ENCODE peak calls at places on chromosomes 2 and 18, in ten cellular contexts. One of them, this sample, is unnamed.

GRCh38 chr18:55421612-55422381 is 166.2 kb downstream of the TCF4 start:
- DNase-seq in DND-41: no peak
- DNase-seq in IMR-90: no peak
- DNase-seq in SK-N-SH: no peak
- DNase-seq in lower lobe of right lung: no peak
- DNase-seq in astrocyte: peak
- DNase-seq in Peyer's patch: no peak
- DNase-seq in fibroblast of villous mesenchyme: peak
- DNase-seq in psoas muscle: no peak
- DNase-seq in stomach: no peak
- DNase-seq in this sample: no peak

GRCh38 chr2:13533524-13533922 is 816.8 kb downstream of the TRIB2 start:
- DNase-seq in DND-41: no peak
- DNase-seq in IMR-90: no peak
- DNase-seq in SK-N-SH: no peak
- DNase-seq in lower lobe of right lung: no peak
- DNase-seq in astrocyte: no peak
- DNase-seq in Peyer's patch: no peak
- DNase-seq in fibroblast of villous mesenchyme: no peak
- DNase-seq in psoas muscle: no peak
- DNase-seq in stomach: no peak
- DNase-seq in this sample: no peak

GRCh38 chr2:11014026-11014425 is 102.3 kb downstream of the KCNF1 start:
- DNase-seq in DND-41: no peak
- DNase-seq in IMR-90: no peak
- DNase-seq in SK-N-SH: no peak
- DNase-seq in lower lobe of right lung: no peak
- DNase-seq in astrocyte: no peak
- DNase-seq in Peyer's patch: no peak
- DNase-seq in fibroblast of villous mesenchyme: no peak
- DNase-seq in psoas muscle: no peak
- DNase-seq in stomach: no peak
- DNase-seq in this sample: no peak

GRCh38 chr2:188251034-188251433 is 40.6 kb upstream of the GULP1 start:
- DNase-seq in DND-41: no peak
- DNase-seq in IMR-90: no peak
- DNase-seq in SK-N-SH: no peak
- DNase-seq in lower lobe of right lung: no peak
- DNase-seq in astrocyte: no peak
- DNase-seq in Peyer's patch: no peak
- DNase-seq in fibroblast of villous mesenchyme: no peak
- DNase-seq in psoas muscle: no peak
- DNase-seq in stomach: no peak
- DNase-seq in this sample: no peak

GRCh38 chr18:23114171-23114881 is 21.0 kb upstream of the CABLES1 start:
- DNase-seq in DND-41: no peak
- DNase-seq in IMR-90: peak
- DNase-seq in SK-N-SH: no peak
- DNase-seq in lower lobe of right lung: peak
- DNase-seq in astrocyte: no peak
- DNase-seq in Peyer's patch: no peak
- DNase-seq in fibroblast of villous mesenchyme: peak
- DNase-seq in psoas muscle: no peak
- DNase-seq in stomach: no peak
- DNase-seq in this sample: no peak

GRCh38 chr18:13712400-13713131 is 13.8 kb downstream of the FAM210A start:
- DNase-seq in DND-41: no peak
- DNase-seq in IMR-90: no peak
- DNase-seq in SK-N-SH: no peak
- DNase-seq in lower lobe of right lung: no peak
- DNase-seq in astrocyte: no peak
- DNase-seq in Peyer's patch: no peak
- DNase-seq in fibroblast of villous mesenchyme: no peak
- DNase-seq in psoas muscle: no peak
- DNase-seq in stomach: no peak
- DNase-seq in this sample: no peak

GRCh38 chr2:211391206-211391605 is 834.8 kb downstream of the CPS1 start:
- DNase-seq in DND-41: no peak
- DNase-seq in IMR-90: no peak
- DNase-seq in SK-N-SH: peak
- DNase-seq in lower lobe of right lung: no peak
- DNase-seq in astrocyte: no peak
- DNase-seq in Peyer's patch: no peak
- DNase-seq in fibroblast of villous mesenchyme: no peak
- DNase-seq in psoas muscle: no peak
- DNase-seq in stomach: no peak
- DNase-seq in this sample: no peak

GRCh38 chr2:241892299-241893137 is 23.0 kb downstream of the RTP5 start:
- DNase-seq in DND-41: no peak
- DNase-seq in IMR-90: no peak
- DNase-seq in SK-N-SH: peak
- DNase-seq in lower lobe of right lung: peak
- DNase-seq in astrocyte: peak
- DNase-seq in Peyer's patch: peak
- DNase-seq in fibroblast of villous mesenchyme: peak
- DNase-seq in psoas muscle: no peak
- DNase-seq in stomach: no peak
- DNase-seq in this sample: no peak

GRCh38 chr2:224438726-224439125 is 36.8 kb upstream of the FAM124B start:
- DNase-seq in DND-41: no peak
- DNase-seq in IMR-90: no peak
- DNase-seq in SK-N-SH: no peak
- DNase-seq in lower lobe of right lung: no peak
- DNase-seq in astrocyte: no peak
- DNase-seq in Peyer's patch: no peak
- DNase-seq in fibroblast of villous mesenchyme: no peak
- DNase-seq in psoas muscle: no peak
- DNase-seq in stomach: no peak
- DNase-seq in this sample: no peak

GRCh38 chr2:20953146-20953824 is 90.6 kb downstream of the APOB start:
- DNase-seq in DND-41: no peak
- DNase-seq in IMR-90: no peak
- DNase-seq in SK-N-SH: no peak
- DNase-seq in lower lobe of right lung: no peak
- DNase-seq in astrocyte: no peak
- DNase-seq in Peyer's patch: no peak
- DNase-seq in fibroblast of villous mesenchyme: no peak
- DNase-seq in psoas muscle: no peak
- DNase-seq in stomach: peak
- DNase-seq in this sample: no peak

GRCh38 chr2:199668648-199669047 is 182.3 kb downstream of the FTCDNL1 start:
- DNase-seq in DND-41: no peak
- DNase-seq in IMR-90: no peak
- DNase-seq in SK-N-SH: no peak
- DNase-seq in lower lobe of right lung: no peak
- DNase-seq in astrocyte: no peak
- DNase-seq in Peyer's patch: no peak
- DNase-seq in fibroblast of villous mesenchyme: no peak
- DNase-seq in psoas muscle: no peak
- DNase-seq in stomach: no peak
- DNase-seq in this sample: no peak

GRCh38 chr2:88603146-88603545 is 24.1 kb downstream of the EIF2AK3 start:
- DNase-seq in DND-41: no peak
- DNase-seq in IMR-90: peak
- DNase-seq in SK-N-SH: no peak
- DNase-seq in lower lobe of right lung: no peak
- DNase-seq in astrocyte: peak
- DNase-seq in Peyer's patch: no peak
- DNase-seq in fibroblast of villous mesenchyme: peak
- DNase-seq in psoas muscle: no peak
- DNase-seq in stomach: no peak
- DNase-seq in this sample: no peak

DNA sequence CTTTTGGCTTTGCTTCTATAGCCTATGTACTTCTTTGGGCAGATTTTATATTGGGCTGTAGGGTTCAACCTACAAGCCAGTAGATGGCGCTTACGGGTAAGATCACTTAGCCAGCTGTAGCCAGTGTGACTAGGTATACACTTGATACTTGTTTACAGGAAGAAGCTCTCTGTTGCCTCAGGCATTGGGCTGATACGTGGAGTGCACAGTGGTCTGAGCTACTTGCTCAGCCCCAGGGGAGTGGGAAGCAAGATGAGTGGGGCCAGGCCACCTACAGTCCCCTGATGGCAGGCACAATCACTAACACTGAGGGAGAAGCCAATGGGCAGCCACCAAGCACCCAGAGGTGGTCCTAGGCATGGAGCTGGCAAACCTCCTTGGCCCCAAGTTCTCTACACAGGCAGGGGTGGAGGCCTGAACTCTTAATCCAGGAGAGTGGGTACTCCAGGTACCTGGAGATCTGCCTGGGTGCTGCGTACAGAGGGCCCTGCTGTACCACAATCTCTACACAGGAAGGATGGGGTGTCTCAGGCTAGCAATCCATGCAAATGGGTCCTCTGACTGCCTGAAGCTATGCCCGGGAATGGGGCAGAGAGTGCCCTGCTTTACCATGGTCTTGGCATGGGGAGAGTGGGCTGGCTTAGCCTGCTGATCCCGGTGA is 122.2 kb downstream of the NCOA1 start:
- DNase-seq in DND-41: peak
- DNase-seq in IMR-90: peak
- DNase-seq in SK-N-SH: no peak
- DNase-seq in lower lobe of right lung: no peak
- DNase-seq in astrocyte: peak
- DNase-seq in Peyer's patch: no peak
- DNase-seq in fibroblast of villous mesenchyme: peak
- DNase-seq in psoas muscle: no peak
- DNase-seq in stomach: no peak
- DNase-seq in this sample: peak
- TF ChIP-seq CTCF in DND-41: peak
- TF ChIP-seq CTCF in IMR-90: peak
- TF ChIP-seq CTCF in SK-N-SH: peak
- TF ChIP-seq CTCF in lower lobe of right lung: peak
- TF ChIP-seq CTCF in astrocyte: peak
- TF ChIP-seq CTCF in Peyer's patch: no peak
- TF ChIP-seq CTCF in fibroblast of villous mesenchyme: peak
- TF ChIP-seq CTCF in psoas muscle: peak
- TF ChIP-seq CTCF in stomach: no peak
- TF ChIP-seq CTCF in this sample: peak

DNA sequence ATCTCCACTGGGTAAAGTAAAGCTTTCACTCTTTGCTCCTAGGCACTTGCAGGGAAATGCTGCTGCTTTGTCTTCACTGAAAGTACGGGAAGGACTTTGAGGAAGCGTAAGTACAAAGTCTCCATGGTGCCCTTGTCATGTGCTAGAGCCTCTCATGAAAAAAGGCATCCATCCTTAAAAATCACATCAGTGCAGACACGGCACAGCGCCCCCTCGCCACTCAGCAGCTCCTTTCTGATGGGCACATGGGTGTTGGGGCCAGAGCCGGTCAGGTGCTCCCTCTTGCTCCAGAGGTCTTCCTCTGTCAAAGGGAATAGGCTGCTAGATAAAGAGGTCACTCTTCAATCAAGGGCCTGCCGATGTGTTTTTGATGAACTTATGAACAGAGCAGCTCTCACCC is 109.1 kb upstream of the STPG4 start:
- DNase-seq in DND-41: no peak
- DNase-seq in IMR-90: no peak
- DNase-seq in SK-N-SH: no peak
- DNase-seq in lower lobe of right lung: no peak
- DNase-seq in astrocyte: no peak
- DNase-seq in Peyer's patch: no peak
- DNase-seq in fibroblast of villous mesenchyme: no peak
- DNase-seq in psoas muscle: no peak
- DNase-seq in stomach: no peak
- DNase-seq in this sample: no peak
- TF ChIP-seq CTCF in DND-41: no peak
- TF ChIP-seq CTCF in IMR-90: no peak
- TF ChIP-seq CTCF in SK-N-SH: peak
- TF ChIP-seq CTCF in lower lobe of right lung: no peak
- TF ChIP-seq CTCF in astrocyte: no peak
- TF ChIP-seq CTCF in Peyer's patch: no peak
- TF ChIP-seq CTCF in fibroblast of villous mesenchyme: no peak
- TF ChIP-seq CTCF in psoas muscle: no peak
- TF ChIP-seq CTCF in stomach: no peak
- TF ChIP-seq CTCF in this sample: no peak

GRCh38 chr2:172464340-172465129 is 37.1 kb downstream of the ITGA6 start:
- DNase-seq in DND-41: no peak
- DNase-seq in IMR-90: no peak
- DNase-seq in SK-N-SH: no peak
- DNase-seq in lower lobe of right lung: no peak
- DNase-seq in astrocyte: no peak
- DNase-seq in Peyer's patch: no peak
- DNase-seq in fibroblast of villous mesenchyme: no peak
- DNase-seq in psoas muscle: no peak
- DNase-seq in stomach: no peak
- DNase-seq in this sample: no peak

GRCh38 chr2:172465417-172466334 is 38.3 kb downstream of the ITGA6 start:
- DNase-seq in DND-41: peak
- DNase-seq in IMR-90: peak
- DNase-seq in SK-N-SH: peak
- DNase-seq in lower lobe of right lung: peak
- DNase-seq in astrocyte: peak
- DNase-seq in Peyer's patch: peak
- DNase-seq in fibroblast of villous mesenchyme: peak
- DNase-seq in psoas muscle: peak
- DNase-seq in stomach: peak
- DNase-seq in this sample: peak

GRCh38 chr2:172471168-172471567 is 43.8 kb downstream of the ITGA6 start:
- DNase-seq in DND-41: no peak
- DNase-seq in IMR-90: no peak
- DNase-seq in SK-N-SH: no peak
- DNase-seq in lower lobe of right lung: no peak
- DNase-seq in astrocyte: no peak
- DNase-seq in Peyer's patch: no peak
- DNase-seq in fibroblast of villous mesenchyme: no peak
- DNase-seq in psoas muscle: no peak
- DNase-seq in stomach: no peak
- DNase-seq in this sample: no peak

GRCh38 chr2:172462393-172463381 is 35.3 kb downstream of the ITGA6 start:
- DNase-seq in DND-41: peak
- DNase-seq in IMR-90: no peak
- DNase-seq in SK-N-SH: no peak
- DNase-seq in lower lobe of right lung: no peak
- DNase-seq in astrocyte: no peak
- DNase-seq in Peyer's patch: peak
- DNase-seq in fibroblast of villous mesenchyme: no peak
- DNase-seq in psoas muscle: no peak
- DNase-seq in stomach: no peak
- DNase-seq in this sample: no peak

GRCh38 chr2:172467382-172467781 is 40.0 kb downstream of the ITGA6 start:
- DNase-seq in DND-41: no peak
- DNase-seq in IMR-90: no peak
- DNase-seq in SK-N-SH: no peak
- DNase-seq in lower lobe of right lung: no peak
- DNase-seq in astrocyte: no peak
- DNase-seq in Peyer's patch: no peak
- DNase-seq in fibroblast of villous mesenchyme: peak
- DNase-seq in psoas muscle: no peak
- DNase-seq in stomach: no peak
- DNase-seq in this sample: no peak
- TF ChIP-seq CTCF in DND-41: peak
- TF ChIP-seq CTCF in IMR-90: peak
- TF ChIP-seq CTCF in SK-N-SH: no peak
- TF ChIP-seq CTCF in lower lobe of right lung: no peak
- TF ChIP-seq CTCF in astrocyte: no peak
- TF ChIP-seq CTCF in Peyer's patch: no peak
- TF ChIP-seq CTCF in fibroblast of villous mesenchyme: peak
- TF ChIP-seq CTCF in psoas muscle: no peak
- TF ChIP-seq CTCF in stomach: no peak
- TF ChIP-seq CTCF in this sample: no peak

GRCh38 chr2:193690572-193690971 is 1495.8 kb upstream of the TMEFF2 start:
- DNase-seq in DND-41: no peak
- DNase-seq in IMR-90: no peak
- DNase-seq in SK-N-SH: no peak
- DNase-seq in lower lobe of right lung: no peak
- DNase-seq in astrocyte: no peak
- DNase-seq in Peyer's patch: no peak
- DNase-seq in fibroblast of villous mesenchyme: no peak
- DNase-seq in psoas muscle: no peak
- DNase-seq in stomach: no peak
- DNase-seq in this sample: no peak

GRCh38 chr2:193695367-193695766 is 1500.6 kb upstream of the TMEFF2 start:
- DNase-seq in DND-41: peak
- DNase-seq in IMR-90: no peak
- DNase-seq in SK-N-SH: peak
- DNase-seq in lower lobe of right lung: no peak
- DNase-seq in astrocyte: peak
- DNase-seq in Peyer's patch: no peak
- DNase-seq in fibroblast of villous mesenchyme: peak
- DNase-seq in psoas muscle: no peak
- DNase-seq in stomach: no peak
- DNase-seq in this sample: no peak
- TF ChIP-seq CTCF in DND-41: peak
- TF ChIP-seq CTCF in IMR-90: no peak
- TF ChIP-seq CTCF in SK-N-SH: peak
- TF ChIP-seq CTCF in lower lobe of right lung: no peak
- TF ChIP-seq CTCF in astrocyte: peak
- TF ChIP-seq CTCF in Peyer's patch: no peak
- TF ChIP-seq CTCF in fibroblast of villous mesenchyme: peak
- TF ChIP-seq CTCF in psoas muscle: no peak
- TF ChIP-seq CTCF in stomach: no peak
- TF ChIP-seq CTCF in this sample: no peak

This sample was measured in natural killer cell.